ENCODE peak calls at places on chromosomes 1 and 21, in nine cellular contexts. M is dorsolateral prefrontal cortex, K is lung, O is psoas muscle, N is spleen, C is keratinocyte, D is fibroblast of lung, J is PC-3, P is MM.1S. H is an unnamed sample.

GRCh38 chr1:214553142-214553710 is 1.8 kb upstream of the PTPN14 start:
- DNase-seq in M (no peak), N (no peak), O (no peak), J (no peak), P (no peak), K (no peak), C (no peak), D (no peak), H (no peak)

GRCh38 chr1:91712981-91713841 is 172.7 kb downstream of the TGFBR3 start:
- DNase-seq in D (peak; percentile 77), O (peak; percentile 43), C (no peak), M (no peak), P (no peak), K (no peak), N (no peak), J (no peak), H (no peak)

GRCh38 chr21:46054031-46054430 is 43.9 kb upstream of the COL6A2 start:
- DNase-seq in P (no peak), N (no peak), O (no peak), D (no peak), J (no peak), K (no peak), C (no peak), M (no peak), H (no peak)

GRCh38 chr1:168879906-168880734 is 151.1 kb upstream of the DPT start:
- DNase-seq in J (peak; percentile 7), K (peak; percentile 29), C (no peak), M (no peak), D (peak; percentile 47), N (no peak), O (no peak), P (no peak), H (peak; percentile 90)

GRCh38 chr1:57072775-57073174 is 107.0 kb upstream of the C8B start:
- DNase-seq in P (no peak), C (no peak), J (peak; percentile 6), K (no peak), D (no peak), M (no peak), O (no peak), N (no peak), H (no peak)

GRCh38 chr1:6504887-6505286 is 13.4 kb upstream of the PLEKHG5 start:
- DNase-seq in D (no peak), O (no peak), P (no peak), K (no peak), C (no peak), J (no peak), M (no peak), N (no peak), H (no peak)

GRCh38 chr1:215002471-215002870 is 80.1 kb upstream of the KCNK2 start:
- DNase-seq in C (no peak), P (no peak), K (no peak), D (peak; percentile 68), N (no peak), O (no peak), M (no peak), J (peak; percentile 44), H (no peak)

GRCh38 chr1:53294557-53294956 is 33.3 kb downstream of the LRP8 start:
- DNase-seq in D (no peak), C (no peak), N (no peak), M (peak; percentile 69), J (peak; percentile 13), P (peak; percentile 16), K (no peak), O (no peak), H (peak; percentile 68)

GRCh38 chr1:119873166-119874025 is 22.9 kb downstream of the ADAM30 start:
- DNase-seq in N (no peak), D (peak; percentile 78), J (peak; percentile 82), M (no peak), K (no peak), O (no peak), C (no peak), P (no peak), H (peak; percentile 6)

GRCh38 chr21:40902299-40902698 is 55.3 kb upstream of the DSCAM start:
- DNase-seq in P (no peak), M (peak; percentile 12), N (no peak), C (no peak), K (no peak), J (no peak), O (no peak), D (no peak), H (no peak)

GRCh38 chr1:54016343-54017282 is 1.4 kb downstream of the LDLRAD1 start:
- DNase-seq in K (peak; percentile 46), P (no peak), D (peak; percentile 39), O (no peak), N (no peak), M (no peak), C (peak; percentile 65), J (peak; percentile 92), H (peak; percentile 80)

DNA sequence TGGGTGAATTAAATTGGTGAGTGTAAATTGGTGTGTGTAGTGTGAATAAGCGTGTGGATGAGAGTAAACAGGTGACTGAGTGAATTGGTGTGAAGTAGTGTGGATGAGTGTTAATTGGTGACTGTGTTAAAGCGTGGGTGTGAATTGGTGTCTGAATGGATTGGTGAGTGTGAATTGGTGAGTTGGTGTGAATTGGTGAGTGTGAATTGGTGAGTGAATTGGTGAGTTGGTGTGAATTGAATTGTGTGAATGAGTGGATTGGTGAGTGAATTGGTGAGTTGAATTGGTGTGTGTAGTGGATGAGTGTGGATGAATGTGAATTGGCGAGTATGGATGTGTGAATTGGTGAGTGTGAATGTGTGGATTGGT is 8.3 kb downstream of the AURKAIP1 start:
- DNase-seq in M (no peak), P (no peak), N (no peak), O (no peak), D (no peak), K (no peak), J (no peak), C (no peak), H (no peak)
- H3K27ac ChIP-seq in M (no peak overlapping the region), P (no peak overlapping the region), N (no peak overlapping the region), O (no peak overlapping the region), D (no peak overlapping the region), K (no peak overlapping the region), J (no peak overlapping the region), C (no peak overlapping the region), H (no peak overlapping the region)

GRCh38 chr1:150979007-150979722 is 2.9 kb upstream of the ANXA9 start:
- DNase-seq in J (peak; percentile 99), C (no peak), M (peak; percentile 74), P (peak; percentile 96), D (peak; percentile 89), K (peak; percentile 91), O (peak; percentile 85), N (peak; percentile 92), H (no peak)

GRCh38 chr1:150981805-150982712 is at the start of gene ANXA9:
- DNase-seq in N (no peak), M (no peak), K (no peak), D (no peak), P (peak; percentile 27), O (no peak), J (peak; percentile 14), C (no peak), H (no peak)

GRCh38 chr1:150981177-150981804 is 801 bp upstream of the ANXA9 start:
- DNase-seq in K (peak; percentile 49), C (no peak), O (no peak), N (no peak), D (no peak), P (no peak), J (peak; percentile 54), M (no peak), H (no peak)

GRCh38 chr1:150976879-150977694 is 2.5 kb upstream of the CERS2 start:
- DNase-seq in O (peak; percentile 86), K (peak; percentile 91), C (peak; percentile 75), P (peak; percentile 86), D (no peak), J (peak; percentile 94), N (peak; percentile 97), M (peak; percentile 80), H (no peak)

GRCh38 chr1:150979723-150980056 is 2.4 kb upstream of the ANXA9 start:
- DNase-seq in P (no peak), C (no peak), J (no peak), N (no peak), M (no peak), D (no peak), O (no peak), K (no peak), H (no peak)
- H3K27ac ChIP-seq in P (no peak overlapping the region), C (no peak overlapping the region), J (no peak overlapping the region), N (peak overlapping the region; percentile 87), M (peak overlapping the region; percentile 69), D (no peak overlapping the region), O (no peak overlapping the region), K (no peak overlapping the region), H (no peak overlapping the region)

GRCh38 chr1:39926343-39926769 is 24.6 kb upstream of the MYCL start:
- DNase-seq in K (no peak), O (no peak), P (no peak), J (no peak), M (no peak), C (no peak), D (no peak), N (no peak), H (no peak)
- H3K27ac ChIP-seq in K (no peak overlapping the region), O (no peak overlapping the region), P (no peak overlapping the region), J (no peak overlapping the region), M (no peak overlapping the region), C (no peak overlapping the region), D (no peak overlapping the region), N (no peak overlapping the region), H (no peak overlapping the region)

DNA sequence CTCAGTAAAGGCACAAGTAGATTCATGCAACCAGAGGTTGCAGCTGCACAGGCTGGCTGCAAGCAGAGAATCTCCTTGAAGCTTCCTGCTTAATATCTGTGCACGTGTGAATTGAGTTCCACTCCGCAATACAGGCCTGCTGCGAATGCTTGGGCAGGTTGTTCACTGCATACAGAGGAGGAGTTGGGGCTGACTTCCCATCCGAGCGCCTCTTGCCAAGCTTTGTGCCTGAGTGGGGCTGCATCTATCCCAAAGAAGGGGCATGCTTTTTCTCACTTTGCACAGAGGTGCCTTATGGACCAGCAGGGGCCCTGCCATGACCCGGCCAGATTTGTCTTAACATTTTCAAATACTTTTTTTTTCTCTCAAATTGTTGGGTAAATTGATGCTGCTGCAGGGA is 17.9 kb upstream of the PADI1 start:
- DNase-seq in D (no peak), J (no peak), C (no peak), K (no peak), P (no peak), N (no peak), M (no peak), O (no peak), H (no peak)
- H3K27ac ChIP-seq in D (no peak overlapping the region), J (no peak overlapping the region), C (peak overlapping the region; percentile 71), K (no peak overlapping the region), P (no peak overlapping the region), N (no peak overlapping the region), M (no peak overlapping the region), O (no peak overlapping the region), H (peak overlapping the region; percentile 67)

DNA sequence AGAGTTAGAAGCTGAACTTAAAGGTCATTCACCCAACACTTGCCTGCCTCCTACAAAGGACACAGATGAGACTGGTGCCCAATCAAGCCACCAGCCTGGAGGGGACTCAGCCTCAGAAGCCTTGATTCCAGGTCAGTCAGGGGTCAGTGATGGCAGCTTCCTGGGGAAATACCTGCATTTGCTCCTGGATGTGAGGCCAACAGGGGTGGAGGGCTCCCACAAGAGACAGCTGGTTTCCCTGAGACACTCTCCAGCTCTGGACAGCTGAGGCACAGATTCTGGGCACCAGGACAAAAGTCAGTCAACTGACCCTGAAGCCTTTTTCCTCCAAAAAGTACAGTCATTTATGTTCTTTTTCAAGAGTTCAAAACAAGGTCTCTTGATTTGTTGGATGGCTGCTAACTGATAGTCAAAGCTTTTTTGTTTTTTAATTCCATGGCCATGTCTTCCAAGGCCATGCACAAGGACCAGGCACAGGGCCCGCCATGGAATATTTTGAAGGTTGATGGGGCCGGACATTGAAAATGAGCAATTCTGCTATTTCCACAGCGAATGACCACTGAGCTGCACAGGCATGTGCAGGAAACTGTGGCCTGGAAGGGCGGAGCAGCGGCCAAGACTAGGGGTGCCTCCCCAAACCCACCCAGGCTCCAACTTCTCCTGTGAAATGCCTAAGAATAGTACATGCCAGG is 1.8 kb downstream of the C2CD2 start:
- DNase-seq in D (no peak), C (no peak), P (no peak), O (no peak), M (no peak), J (no peak), K (no peak), N (peak; percentile 81), H (no peak)
- H3K27ac ChIP-seq in D (no peak overlapping the region), C (no peak overlapping the region), P (no peak overlapping the region), O (no peak overlapping the region), M (peak overlapping the region; percentile 11), J (peak overlapping the region; percentile 49), K (no peak overlapping the region), N (peak overlapping the region; percentile 92), H (no peak overlapping the region)

H was measured in epithelial cell of prostate.